ENCODE peak calls at places on chromosomes 4 and X, in nine cellular contexts. Y is esophagus squamous epithelium, G is fibroblast of lung, H is mammary epithelial cell, B is hepatocyte, S is breast epithelium, E is K562, T is HCT116, N is tibial nerve. K is an unnamed sample.
A peak's percentile ranks its signal among the peaks of the same experiment; 100 is the strongest.

GRCh38 chr4:60724623-60725022 is 475.5 kb upstream of the ADGRL3 start:
- DNase-seq in Y (no peak), G (peak; percentile 94), H (peak; percentile 39), B (peak; percentile 38), S (no peak), E (no peak), T (no peak), N (no peak), K (peak; percentile 50)

GRCh38 chr4:82790060-82790660 is 8.4 kb downstream of the SCD5 start:
- DNase-seq in Y (no peak), G (no peak), H (no peak), B (no peak), S (no peak), E (no peak), T (no peak), N (no peak), K (peak; percentile 27)

GRCh38 chr4:85610450-85610849 is 135.5 kb downstream of the ARHGAP24 start:
- DNase-seq in Y (no peak), G (no peak), H (no peak), B (no peak), S (no peak), E (no peak), T (no peak), N (no peak), K (no peak)

GRCh38 chr4:4385729-4386295 is 1.1 kb upstream of the NSG1 start:
- DNase-seq in Y (no peak), G (no peak), H (no peak), B (no peak), S (no peak), E (no peak), T (no peak), N (no peak), K (no peak)

GRCh38 chr4:72330381-72330780 is 238.6 kb downstream of the ADAMTS3 start:
- DNase-seq in Y (no peak), G (no peak), H (no peak), B (no peak), S (no peak), E (no peak), T (no peak), N (no peak), K (no peak)

GRCh38 chr4:8817081-8817812 is 54.4 kb downstream of the HMX1 start:
- DNase-seq in Y (no peak), G (no peak), H (no peak), B (no peak), S (no peak), E (no peak), T (no peak), N (no peak), K (no peak)

GRCh38 chr4:25767877-25768475 is 94.8 kb downstream of the SEL1L3 start:
- DNase-seq in Y (no peak), G (peak; percentile 63), H (peak; percentile 43), B (peak; percentile 85), S (no peak), E (peak; percentile 48), T (peak; percentile 37), N (peak; percentile 26), K (peak; percentile 67)

GRCh38 chr4:124943145-124943889 is 230.8 kb upstream of the ANKRD50 start:
- DNase-seq in Y (no peak), G (peak; percentile 77), H (peak; percentile 88), B (no peak), S (no peak), E (no peak), T (peak; percentile 24), N (no peak), K (no peak)

GRCh38 chr4:127307996-127308395 is 324.8 kb upstream of the INTU start:
- DNase-seq in Y (no peak), G (peak; percentile 32), H (peak; percentile 31), B (no peak), S (no peak), E (no peak), T (no peak), N (no peak), K (no peak)

GRCh38 chrX:13064599-13065143 is 20.3 kb upstream of the FAM9C start:
- DNase-seq in Y (no peak), G (peak; percentile 77), H (no peak), B (peak; percentile 24), S (no peak), E (no peak), T (no peak), N (no peak), K (no peak)

GRCh38 chr4:8355864-8356565 is 84.5 kb downstream of the ACOX3 start:
- DNase-seq in Y (no peak), G (peak; percentile 64), H (peak; percentile 47), B (no peak), S (peak; percentile 20), E (no peak), T (no peak), N (no peak), K (no peak)

GRCh38 chrX:23616361-23616760 is 50.9 kb upstream of the PRDX4 start:
- DNase-seq in Y (no peak), G (peak; percentile 17), H (peak; percentile 4), B (peak; percentile 64), S (no peak), E (peak; percentile 39), T (no peak), N (no peak), K (no peak)

GRCh38 chr4:2823671-2824328 is 19.8 kb upstream of the ADD1 start:
- DNase-seq in Y (no peak), G (no peak), H (no peak), B (no peak), S (no peak), E (no peak), T (no peak), N (no peak), K (no peak)

GRCh38 chr4:181376058-181376457 is 867.1 kb upstream of the TENM3 start:
- DNase-seq in Y (no peak), G (no peak), H (no peak), B (no peak), S (no peak), E (no peak), T (no peak), N (no peak), K (no peak)

GRCh38 chrX:47380268-47380667 is 9.9 kb downstream of the ZNF157 start:
- DNase-seq in Y (no peak), G (no peak), H (peak; percentile 45), B (no peak), S (no peak), E (no peak), T (no peak), N (no peak), K (no peak)

GRCh38 chrX:12564221-12564620 is 227.0 kb upstream of the PRPS2 start:
- DNase-seq in Y (no peak), G (no peak), H (no peak), B (no peak), S (no peak), E (no peak), T (no peak), N (no peak), K (no peak)

GRCh38 chr4:2416564-2417195 is 1.8 kb downstream of the ZFYVE28 start:
- DNase-seq in Y (no peak), G (peak; percentile 9), H (no peak), B (no peak), S (no peak), E (peak; percentile 64), T (no peak), N (no peak), K (peak; percentile 63)

GRCh38 chr4:52329894-52330293 is 278.8 kb downstream of the SPATA18 start:
- DNase-seq in Y (no peak), G (no peak), H (no peak), B (no peak), S (no peak), E (no peak), T (no peak), N (no peak), K (no peak)

DNA sequence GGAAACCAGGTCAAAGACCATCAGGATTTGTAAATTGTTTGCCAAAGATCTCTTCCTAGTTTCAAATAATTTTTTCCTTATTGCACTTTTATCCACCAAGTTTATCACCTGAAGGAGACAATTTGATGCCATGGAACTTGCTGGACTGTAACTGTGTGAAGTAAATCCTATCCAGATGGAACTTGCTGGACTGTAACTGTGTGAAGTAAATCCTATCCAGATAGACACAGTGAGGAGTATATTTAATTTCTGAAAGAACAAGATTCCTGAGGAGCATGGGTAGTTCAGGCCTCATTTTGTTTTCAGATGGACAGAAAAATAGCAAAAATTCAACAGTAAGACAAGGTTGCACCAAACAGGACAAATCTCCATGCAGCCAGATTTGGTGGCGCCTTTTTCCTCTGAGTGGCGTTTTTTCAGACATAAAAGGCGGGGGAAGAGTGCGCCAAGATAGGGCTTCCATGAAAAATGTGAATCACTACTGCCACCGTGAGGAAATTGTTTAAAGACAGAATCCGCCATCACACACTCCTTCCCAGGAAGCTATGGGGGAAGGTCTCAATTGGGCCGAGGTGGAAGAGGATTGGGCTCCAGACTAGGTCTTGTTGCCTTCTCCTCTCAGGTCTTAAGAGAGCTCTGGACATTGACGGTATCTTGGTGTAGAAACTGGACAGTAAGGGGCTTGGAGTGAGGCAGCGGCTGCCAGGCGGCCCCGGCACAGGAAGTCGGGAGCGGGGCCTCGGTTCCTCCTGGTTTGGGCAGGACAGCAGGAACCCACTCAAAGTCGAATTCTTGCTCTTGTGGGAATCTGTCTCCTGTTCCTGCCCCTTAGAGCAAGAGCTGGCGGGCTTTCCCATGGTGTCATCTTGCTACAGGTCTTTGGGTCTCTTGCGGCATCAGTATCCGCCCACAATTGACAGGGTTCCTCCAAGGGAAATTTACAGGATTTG is 234.7 kb downstream of the OR13H1 start:
- DNase-seq in Y (peak; percentile 7), G (peak; percentile 56), H (peak; percentile 70), B (no peak), S (no peak), E (no peak), T (no peak), N (no peak), K (peak; percentile 78)
- TF ChIP-seq CTCF in Y (no peak), G (no peak), H (peak; percentile 45), B (no peak), S (peak; percentile 21), E (no peak), T (no peak), N (peak; percentile 35), K (no peak)

GRCh38 chr4:68310651-68311247 is 39.1 kb downstream of the YTHDC1 start:
- DNase-seq in Y (no peak), G (no peak), H (no peak), B (no peak), S (no peak), E (no peak), T (no peak), N (no peak), K (no peak)

GRCh38 chr4:68319040-68319439 is 30.9 kb downstream of the YTHDC1 start:
- DNase-seq in Y (no peak), G (no peak), H (no peak), B (no peak), S (no peak), E (no peak), T (no peak), N (no peak), K (no peak)

GRCh38 chr4:68316193-68316969 is 33.5 kb downstream of the YTHDC1 start:
- DNase-seq in Y (no peak), G (no peak), H (no peak), B (no peak), S (no peak), E (no peak), T (no peak), N (no peak), K (no peak)
- H3K36me3 ChIP-seq in Y (no peaks in the 10 kb centered on the region), G (peaks cover 7% of the 10 kb centered on the region), H (peaks cover 67% of the 10 kb centered on the region), B (peaks cover 4% of the 10 kb centered on the region), S (peaks cover 24% of the 10 kb centered on the region), E (peaks cover 85% of the 10 kb centered on the region), T (peaks cover 60% of the 10 kb centered on the region), N (no peaks in the 10 kb centered on the region), K (no peaks in the 10 kb centered on the region)

GRCh38 chr4:76305033-76305687 is 1.4 kb upstream of the STBD1 start:
- DNase-seq in Y (no peak), G (no peak), H (no peak), B (no peak), S (no peak), E (no peak), T (no peak), N (no peak), K (no peak)
- H3K4me3 ChIP-seq in Y (no peak overlapping the region), G (peak overlapping the region; percentile 96), H (peak overlapping the region; percentile 89), B (peak overlapping the region; percentile 77), S (peak overlapping the region; percentile 79), E (no peak overlapping the region), T (peak overlapping the region; percentile 91), N (peak overlapping the region; percentile 77), K (no peak overlapping the region)

GRCh38 chrX:140918398-140919043 is 83.9 kb upstream of the SPANXB1 start:
- DNase-seq in Y (no peak), G (peak; percentile 57), H (peak; percentile 49), B (peak; percentile 67), S (no peak), E (peak; percentile 17), T (peak; percentile 10), N (no peak), K (peak; percentile 33)
- TF ChIP-seq CTCF in Y (no peak), G (peak; percentile 50), H (peak; percentile 71), B (peak; percentile 60), S (no peak), E (peak; percentile 68), T (peak; percentile 28), N (peak; percentile 20), K (peak; percentile 43)

K was measured in adrenal gland.